ENCODE peak calls at places on chromosomes 6 and 20, in nine cellular contexts. Y is H9; Z is esophagus squamous epithelium; C is CD8-positive, alpha-beta memory T cell; Q is fibroblast of lung; T is aorta; D is OCI-LY7; N is heart right ventricle; H is DND-41. B is an unnamed sample. For H3K4me1, the result is how much of the 10 kb centered on the place peaks cover.

GRCh38 chr20:11891827-11892521 is 25.7 kb upstream of the BTBD3 start:
- DNase-seq in Q (peak), D (no peak), C (no peak), Y (peak), Z (no peak), N (peak), H (peak), T (peak), B (peak)

GRCh38 chr6:16058188-16058780 is 70.6 kb upstream of the MYLIP start:
- DNase-seq in H (no peak), Q (no peak), N (no peak), D (no peak), C (no peak), T (no peak), Z (no peak), Y (no peak), B (no peak)

GRCh38 chr6:106108129-106108528 is 22.0 kb downstream of the PRDM1 start:
- DNase-seq in C (no peak), Z (no peak), Q (no peak), H (no peak), T (no peak), N (no peak), Y (no peak), D (no peak), B (no peak)

GRCh38 chr6:30500421-30501069 is 11.2 kb downstream of the HLA-E start:
- DNase-seq in Y (no peak), T (peak), N (no peak), Z (no peak), Q (peak), C (no peak), H (no peak), D (no peak), B (no peak)

GRCh38 chr6:156175971-156176421 is 601.2 kb upstream of the ARID1B start:
- DNase-seq in D (peak), Z (no peak), Q (no peak), H (no peak), Y (peak), C (no peak), T (no peak), N (peak), B (peak)

GRCh38 chr6:157982297-157982579 is 575 bp downstream of the SYNJ2 start:
- DNase-seq in Z (no peak), D (no peak), H (peak), T (no peak), Y (peak), C (no peak), Q (peak), N (no peak), B (no peak)

GRCh38 chr6:50829898-50830439 is 11.3 kb downstream of the TFAP2B start:
- DNase-seq in C (no peak), Z (no peak), N (no peak), T (no peak), Q (no peak), Y (no peak), H (no peak), D (no peak), B (no peak)

GRCh38 chr6:154590770-154591169 is 80.3 kb upstream of the CNKSR3 start:
- DNase-seq in T (no peak), D (no peak), Z (no peak), C (no peak), N (no peak), Y (no peak), Q (no peak), H (no peak), B (no peak)

GRCh38 chr6:113184736-113185135 is 672.4 kb upstream of the MARCKS start:
- DNase-seq in Z (no peak), C (no peak), H (no peak), T (no peak), D (no peak), Q (peak), Y (no peak), N (peak), B (no peak)

GRCh38 chr6:127176175-127176574 is 57.7 kb downstream of the RSPO3 start:
- DNase-seq in C (no peak), H (no peak), Z (no peak), Y (no peak), N (no peak), T (no peak), D (no peak), Q (peak), B (no peak)

GRCh38 chr6:32972353-32973143 is 4.2 kb downstream of the BRD2 start:
- DNase-seq in N (peak), D (peak), T (peak), C (peak), Y (no peak), H (no peak), Z (no peak), Q (no peak), B (no peak)

GRCh38 chr6:10621847-10622246 is 72.6 kb downstream of the C6orf52 start:
- DNase-seq in C (no peak), Y (peak), D (no peak), H (no peak), T (no peak), Z (no peak), N (no peak), Q (no peak), B (no peak)

GRCh38 chr6:72042088-72042487 is 155.7 kb downstream of the RIMS1 start:
- DNase-seq in Q (no peak), Z (no peak), D (no peak), C (no peak), T (no peak), H (no peak), Y (no peak), N (no peak), B (no peak)

GRCh38 chr6:37381579-37381978 is 27.8 kb downstream of the RNF8 start:
- DNase-seq in T (no peak), N (no peak), Q (peak), C (peak), D (peak), Z (no peak), H (peak), Y (peak), B (peak)

GRCh38 chr6:455006-455585 is 63.5 kb downstream of the IRF4 start:
- DNase-seq in Y (no peak), Q (no peak), Z (no peak), H (no peak), C (peak), D (no peak), T (no peak), N (no peak), B (no peak)

GRCh38 chr6:54515713-54516112 is 207.5 kb downstream of the TINAG start:
- DNase-seq in T (no peak), D (no peak), Z (no peak), Q (no peak), N (no peak), H (no peak), C (no peak), Y (no peak), B (no peak)

GRCh38 chr20:4809707-4810106 is 88.0 kb downstream of the PRND start:
- DNase-seq in H (peak), N (no peak), T (no peak), D (peak), Y (no peak), Q (no peak), C (peak), Z (no peak), B (no peak)

GRCh38 chr6:170007468-170008240 is 256.2 kb downstream of the ERMARD start:
- DNase-seq in D (no peak), H (no peak), Y (peak), T (no peak), Z (no peak), Q (no peak), N (no peak), C (no peak), B (no peak)

GRCh38 chr6:151070666-151071065 is 169.1 kb upstream of the AKAP12 start:
- DNase-seq in T (no peak), Y (no peak), H (no peak), Q (peak), C (no peak), Z (no peak), D (no peak), N (no peak), B (no peak)

GRCh38 chr20:51128198-51128597 is 105.3 kb upstream of the KCNG1 start:
- DNase-seq in T (no peak), N (no peak), Y (peak), Z (no peak), Q (peak), D (peak), H (no peak), C (no peak), B (no peak)
- H3K4me1 ChIP-seq in T (under half), N (under half), Y (under half), Z (under half), Q (under half), D (under half), H (under half), C (under half), B (under half)

DNA sequence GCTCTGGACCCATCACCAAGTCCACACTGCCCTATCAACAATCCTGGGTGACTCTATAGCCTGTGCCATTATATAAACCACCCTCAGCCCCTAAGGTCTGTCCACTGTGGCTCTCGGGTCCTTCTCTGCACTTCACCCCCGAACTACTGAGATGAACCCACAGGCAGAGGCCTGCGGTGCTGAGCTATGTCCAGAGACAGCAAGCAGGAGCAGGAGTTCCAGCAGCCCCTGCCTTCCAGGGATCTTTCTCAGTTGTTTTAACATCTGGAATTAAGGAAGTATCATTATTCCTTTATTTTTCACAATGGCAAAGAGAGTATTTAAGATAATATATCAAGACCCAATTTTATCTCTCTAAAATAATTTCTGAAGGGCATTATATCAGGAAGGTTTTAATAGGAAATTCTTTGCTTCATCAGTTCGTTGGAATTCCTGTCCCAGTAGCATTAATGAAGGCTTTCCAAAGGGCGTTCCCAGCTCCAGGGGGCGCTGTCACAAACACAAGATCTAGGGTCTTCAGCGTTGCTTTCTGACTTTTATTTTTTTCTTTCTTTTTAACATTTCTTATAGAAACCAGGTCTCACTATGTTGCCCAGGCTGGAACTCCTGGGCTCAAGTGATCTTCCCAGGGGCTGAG is 27.3 kb downstream of the RRBP1 start:
- DNase-seq in D (no peak), C (no peak), T (no peak), H (no peak), N (peak), Y (peak), Q (peak), Z (no peak), B (peak)
- H3K27ac ChIP-seq in D (no peak), C (no peak), T (no peak), H (no peak), N (no peak), Y (no peak), Q (peak), Z (no peak), B (no peak)

GRCh38 chr20:22289442-22289841 is 294.9 kb downstream of the FOXA2 start:
- DNase-seq in H (no peak), C (no peak), Y (no peak), N (no peak), D (no peak), Q (no peak), T (no peak), Z (no peak), B (no peak)

GRCh38 chr20:22288957-22289356 is 295.4 kb downstream of the FOXA2 start:
- DNase-seq in H (no peak), Z (no peak), Y (no peak), Q (no peak), C (no peak), D (no peak), T (no peak), N (no peak), B (no peak)

GRCh38 chr20:22282696-22283095 is 301.7 kb downstream of the FOXA2 start:
- DNase-seq in N (no peak), Z (no peak), D (no peak), Y (no peak), T (no peak), Q (no peak), H (no peak), C (no peak), B (no peak)

GRCh38 chr20:22285555-22285954 is 298.8 kb downstream of the FOXA2 start:
- DNase-seq in H (no peak), N (no peak), C (no peak), Z (no peak), D (no peak), T (no peak), Y (no peak), Q (no peak), B (no peak)

GRCh38 chr20:22288156-22288555 is 296.2 kb downstream of the FOXA2 start:
- DNase-seq in T (no peak), Y (no peak), N (no peak), Q (no peak), H (no peak), C (no peak), Z (no peak), D (no peak), B (no peak)
- H3K4me1 ChIP-seq in T (under half), Y (under half), N (under half), Q (under half), H (under half), C (under half), Z (under half), D (under half), B (under half)

DNA sequence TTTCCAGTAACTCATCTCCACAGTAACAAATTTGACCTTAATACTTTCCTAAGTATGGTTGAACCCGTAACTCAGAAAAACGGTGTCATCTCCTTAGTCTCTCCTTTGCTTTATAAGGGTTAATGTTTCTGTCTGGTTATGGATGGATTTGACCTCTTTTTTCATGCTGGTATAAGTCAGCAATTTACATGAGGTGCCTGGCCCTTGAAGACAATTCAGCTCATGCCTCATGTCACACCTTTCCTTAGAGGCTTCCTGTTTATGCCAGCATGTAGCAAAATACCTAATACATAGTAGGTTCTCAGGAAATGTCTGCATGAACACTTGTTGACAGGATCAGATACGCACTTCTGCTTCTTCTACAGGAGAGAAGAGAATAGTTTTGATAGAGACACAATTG is 37.7 kb upstream of the C20orf144 start:
- DNase-seq in T (no peak), N (no peak), D (no peak), Z (no peak), H (no peak), C (no peak), Y (no peak), Q (no peak), B (no peak)
- H3K27ac ChIP-seq in T (no peak), N (no peak), D (no peak), Z (no peak), H (no peak), C (no peak), Y (no peak), Q (no peak), B (no peak)